ENCODE peak calls at places on chromosomes 7 and 10, in eight cellular contexts. One of them, this sample, is unnamed.

GRCh38 chr10:79377557-79378382 is 30.5 kb downstream of the PPIF start:
- DNase-seq in CD8-positive, alpha-beta memory T cell: no peak
- DNase-seq in SJSA1: no peak
- DNase-seq in adrenal gland: no peak
- DNase-seq in Panc1: no peak
- DNase-seq in upper lobe of right lung: no peak
- DNase-seq in foreskin keratinocyte: no peak
- DNase-seq in left ventricle myocardium inferior: no peak
- DNase-seq in this sample: no peak

GRCh38 chr10:62451606-62451965 is 77.4 kb downstream of the ZNF365 start:
- DNase-seq in CD8-positive, alpha-beta memory T cell: no peak
- DNase-seq in SJSA1: no peak
- DNase-seq in adrenal gland: no peak
- DNase-seq in Panc1: no peak
- DNase-seq in upper lobe of right lung: no peak
- DNase-seq in foreskin keratinocyte: peak; percentile 72
- DNase-seq in left ventricle myocardium inferior: no peak
- DNase-seq in this sample: no peak

GRCh38 chr10:130111848-130112180 is 1.2 kb upstream of the C10orf143 start:
- DNase-seq in CD8-positive, alpha-beta memory T cell: no peak
- DNase-seq in SJSA1: no peak
- DNase-seq in adrenal gland: no peak
- DNase-seq in Panc1: no peak
- DNase-seq in upper lobe of right lung: no peak
- DNase-seq in foreskin keratinocyte: no peak
- DNase-seq in left ventricle myocardium inferior: no peak
- DNase-seq in this sample: no peak

GRCh38 chr7:50481867-50482266 is 31.7 kb upstream of the FIGNL1 start:
- DNase-seq in CD8-positive, alpha-beta memory T cell: no peak
- DNase-seq in SJSA1: no peak
- DNase-seq in adrenal gland: no peak
- DNase-seq in Panc1: no peak
- DNase-seq in upper lobe of right lung: no peak
- DNase-seq in foreskin keratinocyte: no peak
- DNase-seq in left ventricle myocardium inferior: no peak
- DNase-seq in this sample: no peak

GRCh38 chr10:85794553-85794952 is 572.0 kb downstream of the GRID1 start:
- DNase-seq in CD8-positive, alpha-beta memory T cell: no peak
- DNase-seq in SJSA1: no peak
- DNase-seq in adrenal gland: no peak
- DNase-seq in Panc1: no peak
- DNase-seq in upper lobe of right lung: no peak
- DNase-seq in foreskin keratinocyte: no peak
- DNase-seq in left ventricle myocardium inferior: no peak
- DNase-seq in this sample: no peak

GRCh38 chr7:156875766-156876165 is 17.2 kb downstream of the LMBR1 start:
- DNase-seq in CD8-positive, alpha-beta memory T cell: no peak
- DNase-seq in SJSA1: no peak
- DNase-seq in adrenal gland: no peak
- DNase-seq in Panc1: no peak
- DNase-seq in upper lobe of right lung: no peak
- DNase-seq in foreskin keratinocyte: no peak
- DNase-seq in left ventricle myocardium inferior: no peak
- DNase-seq in this sample: no peak

GRCh38 chr10:92173996-92174395 is 116.9 kb downstream of the CPEB3 start:
- DNase-seq in CD8-positive, alpha-beta memory T cell: no peak
- DNase-seq in SJSA1: no peak
- DNase-seq in adrenal gland: no peak
- DNase-seq in Panc1: no peak
- DNase-seq in upper lobe of right lung: no peak
- DNase-seq in foreskin keratinocyte: no peak
- DNase-seq in left ventricle myocardium inferior: no peak
- DNase-seq in this sample: no peak

GRCh38 chr10:31280972-31281371 is 38.0 kb upstream of the ZEB1 start:
- DNase-seq in CD8-positive, alpha-beta memory T cell: no peak
- DNase-seq in SJSA1: no peak
- DNase-seq in adrenal gland: no peak
- DNase-seq in Panc1: no peak
- DNase-seq in upper lobe of right lung: no peak
- DNase-seq in foreskin keratinocyte: no peak
- DNase-seq in left ventricle myocardium inferior: no peak
- DNase-seq in this sample: no peak

GRCh38 chr10:3793553-3793952 is 8.5 kb upstream of the KLF6 start:
- DNase-seq in CD8-positive, alpha-beta memory T cell: no peak
- DNase-seq in SJSA1: no peak
- DNase-seq in adrenal gland: no peak
- DNase-seq in Panc1: no peak
- DNase-seq in upper lobe of right lung: no peak
- DNase-seq in foreskin keratinocyte: no peak
- DNase-seq in left ventricle myocardium inferior: no peak
- DNase-seq in this sample: no peak

GRCh38 chr10:4267084-4267774 is 482.2 kb upstream of the KLF6 start:
- DNase-seq in CD8-positive, alpha-beta memory T cell: no peak
- DNase-seq in SJSA1: no peak
- DNase-seq in adrenal gland: no peak
- DNase-seq in Panc1: no peak
- DNase-seq in upper lobe of right lung: no peak
- DNase-seq in foreskin keratinocyte: no peak
- DNase-seq in left ventricle myocardium inferior: no peak
- DNase-seq in this sample: no peak

GRCh38 chr7:148866362-148866761 is 17.7 kb downstream of the EZH2 start:
- DNase-seq in CD8-positive, alpha-beta memory T cell: no peak
- DNase-seq in SJSA1: no peak
- DNase-seq in adrenal gland: no peak
- DNase-seq in Panc1: no peak
- DNase-seq in upper lobe of right lung: no peak
- DNase-seq in foreskin keratinocyte: no peak
- DNase-seq in left ventricle myocardium inferior: no peak
- DNase-seq in this sample: no peak

GRCh38 chr7:15720849-15721471 is 34.5 kb upstream of the MEOX2 start:
- DNase-seq in CD8-positive, alpha-beta memory T cell: no peak
- DNase-seq in SJSA1: peak; percentile 23
- DNase-seq in adrenal gland: peak; percentile 35
- DNase-seq in Panc1: peak; percentile 2
- DNase-seq in upper lobe of right lung: no peak
- DNase-seq in foreskin keratinocyte: peak; percentile 9
- DNase-seq in left ventricle myocardium inferior: no peak
- DNase-seq in this sample: peak; percentile 52

DNA sequence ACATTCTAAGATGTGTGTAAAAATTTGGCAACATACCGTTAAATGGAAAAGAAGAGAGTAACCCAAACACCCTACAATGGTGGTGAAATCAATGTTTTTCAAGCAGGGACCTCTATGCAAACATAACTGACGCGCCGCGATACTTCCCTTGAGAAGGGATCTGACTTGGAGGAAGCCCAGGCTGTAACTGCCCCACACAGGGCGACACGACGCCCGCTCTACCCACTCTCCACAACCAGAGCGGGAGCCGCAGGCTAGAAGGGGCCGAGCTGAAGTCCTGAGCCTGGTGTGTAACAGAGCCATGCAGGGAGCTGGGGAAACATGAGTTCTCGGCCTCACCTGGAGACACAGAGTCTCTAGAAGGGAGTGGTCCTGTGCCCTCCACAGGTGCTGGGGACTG is 120.2 kb downstream of the FAM53B start:
- DNase-seq in CD8-positive, alpha-beta memory T cell: no peak
- DNase-seq in SJSA1: no peak
- DNase-seq in adrenal gland: no peak
- DNase-seq in Panc1: no peak
- DNase-seq in upper lobe of right lung: no peak
- DNase-seq in foreskin keratinocyte: no peak
- DNase-seq in left ventricle myocardium inferior: no peak
- DNase-seq in this sample: no peak
- H3K4me1 ChIP-seq in CD8-positive, alpha-beta memory T cell: peaks cover 42% of the 10 kb centered on the region
- H3K4me1 ChIP-seq in SJSA1: no peaks in the 10 kb centered on the region
- H3K4me1 ChIP-seq in adrenal gland: peaks cover 21% of the 10 kb centered on the region
- H3K4me1 ChIP-seq in Panc1: peaks cover 13% of the 10 kb centered on the region
- H3K4me1 ChIP-seq in upper lobe of right lung: peaks cover 34% of the 10 kb centered on the region
- H3K4me1 ChIP-seq in foreskin keratinocyte: peaks cover 18% of the 10 kb centered on the region
- H3K4me1 ChIP-seq in left ventricle myocardium inferior: peaks cover 98% of the 10 kb centered on the region
- H3K4me1 ChIP-seq in this sample: peaks cover 100% of the 10 kb centered on the region

GRCh38 chr7:47448971-47449370 is 132.9 kb downstream of the TNS3 start:
- DNase-seq in CD8-positive, alpha-beta memory T cell: no peak
- DNase-seq in SJSA1: no peak
- DNase-seq in adrenal gland: no peak
- DNase-seq in Panc1: no peak
- DNase-seq in upper lobe of right lung: no peak
- DNase-seq in foreskin keratinocyte: no peak
- DNase-seq in left ventricle myocardium inferior: no peak
- DNase-seq in this sample: no peak
- H3K4me1 ChIP-seq in CD8-positive, alpha-beta memory T cell: no peaks in the 10 kb centered on the region
- H3K4me1 ChIP-seq in SJSA1: peaks cover 47% of the 10 kb centered on the region
- H3K4me1 ChIP-seq in adrenal gland: peaks cover 35% of the 10 kb centered on the region
- H3K4me1 ChIP-seq in Panc1: peaks cover 92% of the 10 kb centered on the region
- H3K4me1 ChIP-seq in upper lobe of right lung: peaks cover 52% of the 10 kb centered on the region
- H3K4me1 ChIP-seq in foreskin keratinocyte: peaks cover 8% of the 10 kb centered on the region
- H3K4me1 ChIP-seq in left ventricle myocardium inferior: peaks cover 79% of the 10 kb centered on the region
- H3K4me1 ChIP-seq in this sample: peaks cover 61% of the 10 kb centered on the region

DNA sequence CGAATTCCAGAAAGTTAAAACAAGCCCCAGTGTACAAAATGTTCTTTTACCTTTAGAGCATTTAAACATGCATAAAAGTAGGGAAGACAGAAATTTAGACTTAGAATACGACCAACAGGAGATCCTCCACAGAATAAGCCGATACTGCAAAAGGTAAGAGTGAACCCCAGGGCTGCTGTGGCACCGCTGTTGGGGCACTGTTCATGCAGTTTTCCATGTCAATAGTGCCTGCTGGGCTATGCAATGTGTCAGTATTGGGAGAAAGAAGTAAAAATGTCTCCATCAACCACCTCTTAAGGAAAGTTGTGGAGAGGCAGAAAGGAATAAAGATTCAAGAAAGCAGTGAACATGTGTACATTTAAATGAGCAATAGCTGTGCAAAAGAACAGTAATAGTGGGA is 326.5 kb upstream of the SEMA3C start:
- DNase-seq in CD8-positive, alpha-beta memory T cell: no peak
- DNase-seq in SJSA1: no peak
- DNase-seq in adrenal gland: no peak
- DNase-seq in Panc1: no peak
- DNase-seq in upper lobe of right lung: no peak
- DNase-seq in foreskin keratinocyte: no peak
- DNase-seq in left ventricle myocardium inferior: no peak
- DNase-seq in this sample: no peak
- H3K4me1 ChIP-seq in CD8-positive, alpha-beta memory T cell: no peaks in the 10 kb centered on the region
- H3K4me1 ChIP-seq in SJSA1: peaks cover 4% of the 10 kb centered on the region
- H3K4me1 ChIP-seq in adrenal gland: no peaks in the 10 kb centered on the region
- H3K4me1 ChIP-seq in Panc1: no peaks in the 10 kb centered on the region
- H3K4me1 ChIP-seq in upper lobe of right lung: no peaks in the 10 kb centered on the region
- H3K4me1 ChIP-seq in foreskin keratinocyte: no peaks in the 10 kb centered on the region
- H3K4me1 ChIP-seq in left ventricle myocardium inferior: no peaks in the 10 kb centered on the region
- H3K4me1 ChIP-seq in this sample: no peaks in the 10 kb centered on the region

DNA sequence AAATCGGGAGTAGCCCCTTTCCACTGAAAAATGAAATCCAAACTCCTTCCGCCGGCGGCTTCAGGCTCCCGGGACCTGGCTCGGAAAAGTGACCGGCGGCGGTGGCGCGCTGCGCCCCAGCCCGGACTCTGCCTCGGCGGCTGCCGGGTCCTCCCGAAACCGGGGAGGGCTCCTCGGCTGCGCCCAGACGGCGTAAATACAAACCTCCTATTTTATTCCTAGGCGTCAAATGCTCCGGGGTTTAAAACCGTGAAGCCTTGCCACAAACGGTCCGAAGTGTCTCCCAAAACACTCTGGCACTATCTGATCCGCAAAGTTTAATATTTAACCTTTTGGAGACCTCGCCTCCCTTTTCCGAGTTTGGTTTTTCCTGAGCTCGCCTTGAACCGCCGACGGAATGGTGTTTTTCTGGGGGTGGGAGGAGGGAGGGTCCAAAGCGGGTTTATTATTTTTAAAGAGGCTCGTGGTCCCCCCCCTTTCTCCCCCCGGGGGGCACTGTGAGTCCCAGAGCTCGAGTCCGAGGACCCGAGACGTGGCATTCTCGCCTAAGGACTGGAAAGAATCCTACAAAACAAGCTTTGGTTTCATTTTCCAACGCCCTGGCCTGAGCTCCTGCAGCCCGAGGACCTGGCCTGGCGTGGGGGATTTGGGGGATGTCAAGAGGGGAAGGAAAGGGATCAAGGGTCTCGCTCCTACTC is 1.9 kb downstream of the TNRC18 start:
- DNase-seq in CD8-positive, alpha-beta memory T cell: no peak
- DNase-seq in SJSA1: peak; percentile 85
- DNase-seq in adrenal gland: peak; percentile 65
- DNase-seq in Panc1: no peak
- DNase-seq in upper lobe of right lung: peak; percentile 78
- DNase-seq in foreskin keratinocyte: peak; percentile 34
- DNase-seq in left ventricle myocardium inferior: peak; percentile 44
- DNase-seq in this sample: peak; percentile 45
- H3K4me1 ChIP-seq in CD8-positive, alpha-beta memory T cell: peaks cover 57% of the 10 kb centered on the region
- H3K4me1 ChIP-seq in SJSA1: peaks cover 38% of the 10 kb centered on the region
- H3K4me1 ChIP-seq in adrenal gland: peaks cover 20% of the 10 kb centered on the region
- H3K4me1 ChIP-seq in Panc1: peaks cover 22% of the 10 kb centered on the region
- H3K4me1 ChIP-seq in upper lobe of right lung: peaks cover 26% of the 10 kb centered on the region
- H3K4me1 ChIP-seq in foreskin keratinocyte: peaks cover 5% of the 10 kb centered on the region
- H3K4me1 ChIP-seq in left ventricle myocardium inferior: peaks cover 78% of the 10 kb centered on the region
- H3K4me1 ChIP-seq in this sample: peaks cover 33% of the 10 kb centered on the region

GRCh38 chr7:106457678-106458077 is 172.9 kb upstream of the NAMPT start:
- DNase-seq in CD8-positive, alpha-beta memory T cell: no peak
- DNase-seq in SJSA1: no peak
- DNase-seq in adrenal gland: no peak
- DNase-seq in Panc1: no peak
- DNase-seq in upper lobe of right lung: no peak
- DNase-seq in foreskin keratinocyte: no peak
- DNase-seq in left ventricle myocardium inferior: no peak
- DNase-seq in this sample: no peak

GRCh38 chr7:106459397-106460072 is 174.8 kb upstream of the NAMPT start:
- DNase-seq in CD8-positive, alpha-beta memory T cell: no peak
- DNase-seq in SJSA1: no peak
- DNase-seq in adrenal gland: no peak
- DNase-seq in Panc1: no peak
- DNase-seq in upper lobe of right lung: no peak
- DNase-seq in foreskin keratinocyte: no peak
- DNase-seq in left ventricle myocardium inferior: no peak
- DNase-seq in this sample: no peak

GRCh38 chr7:106462365-106462859 is 177.6 kb upstream of the NAMPT start:
- DNase-seq in CD8-positive, alpha-beta memory T cell: no peak
- DNase-seq in SJSA1: peak; percentile 49
- DNase-seq in adrenal gland: peak; percentile 19
- DNase-seq in Panc1: peak; percentile 58
- DNase-seq in upper lobe of right lung: no peak
- DNase-seq in foreskin keratinocyte: peak; percentile 47
- DNase-seq in left ventricle myocardium inferior: no peak
- DNase-seq in this sample: no peak

GRCh38 chr7:106462914-106463482 is 178.2 kb upstream of the NAMPT start:
- DNase-seq in CD8-positive, alpha-beta memory T cell: no peak
- DNase-seq in SJSA1: no peak
- DNase-seq in adrenal gland: no peak
- DNase-seq in Panc1: no peak
- DNase-seq in upper lobe of right lung: no peak
- DNase-seq in foreskin keratinocyte: no peak
- DNase-seq in left ventricle myocardium inferior: no peak
- DNase-seq in this sample: no peak

DNA sequence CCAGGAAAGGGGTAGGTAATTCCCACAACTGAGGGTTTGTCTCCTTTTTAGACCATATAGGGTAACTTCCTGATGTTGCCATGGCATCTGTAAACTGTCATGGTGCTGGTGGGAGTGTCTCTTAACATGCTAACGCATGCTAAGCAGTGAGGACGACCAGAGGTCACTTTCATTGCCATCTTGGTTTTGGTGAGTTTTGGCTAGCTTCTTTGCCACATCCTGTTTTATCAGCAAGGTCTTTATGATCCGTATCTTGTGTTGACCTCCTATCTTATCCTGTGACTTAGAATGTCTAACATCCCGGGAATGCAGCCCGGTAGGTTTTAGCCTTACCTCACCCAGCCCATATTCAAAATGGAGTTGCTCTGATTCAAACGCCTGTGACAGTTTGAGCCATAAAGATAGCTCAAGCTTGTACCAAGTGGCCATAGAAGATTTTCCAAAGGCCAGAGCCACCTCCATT is 176.0 kb upstream of the NAMPT start:
- DNase-seq in CD8-positive, alpha-beta memory T cell: no peak
- DNase-seq in SJSA1: no peak
- DNase-seq in adrenal gland: peak; percentile 16
- DNase-seq in Panc1: no peak
- DNase-seq in upper lobe of right lung: no peak
- DNase-seq in foreskin keratinocyte: peak; percentile 96
- DNase-seq in left ventricle myocardium inferior: no peak
- DNase-seq in this sample: no peak
- H3K4me1 ChIP-seq in CD8-positive, alpha-beta memory T cell: no peaks in the 10 kb centered on the region
- H3K4me1 ChIP-seq in SJSA1: no peaks in the 10 kb centered on the region
- H3K4me1 ChIP-seq in adrenal gland: no peaks in the 10 kb centered on the region
- H3K4me1 ChIP-seq in Panc1: no peaks in the 10 kb centered on the region
- H3K4me1 ChIP-seq in upper lobe of right lung: peaks cover 11% of the 10 kb centered on the region
- H3K4me1 ChIP-seq in foreskin keratinocyte: peaks cover 4% of the 10 kb centered on the region
- H3K4me1 ChIP-seq in left ventricle myocardium inferior: peaks cover 9% of the 10 kb centered on the region
- H3K4me1 ChIP-seq in this sample: no peaks in the 10 kb centered on the region